ENCODE peak calls at places on chromosomes 7 and 10, in eight cellular contexts. O is PC-9, S is fibroblast of lung, E is IMR-90, F is mammary epithelial cell, P is GM23248, A is H9, B is HepG2. Q is an unnamed sample.

GRCh38 chr7:155003215-155003999 is 483 bp upstream of the PAXIP1 start:
- DNase-seq in E (peak; percentile 71), F (peak; percentile 66), O (peak; percentile 86), B (peak; percentile 63), P (peak; percentile 91), S (peak; percentile 71), A (peak; percentile 77), Q (peak; percentile 100)

GRCh38 chr10:16845248-16845647 is 28.0 kb upstream of the RSU1 start:
- DNase-seq in F (no peak), B (no peak), P (no peak), E (no peak), S (no peak), O (no peak), A (no peak), Q (no peak)

GRCh38 chr10:117135026-117135372 is 3.1 kb downstream of the VAX1 start:
- DNase-seq in P (no peak), A (no peak), O (no peak), B (no peak), S (peak; percentile 30), E (no peak), F (no peak), Q (no peak)

GRCh38 chr7:72326365-72326764 is 85.8 kb downstream of the CALN1 start:
- DNase-seq in F (peak; percentile 11), P (no peak), A (no peak), O (peak; percentile 24), S (no peak), E (no peak), B (no peak), Q (no peak)

GRCh38 chr10:16967866-16968721 is 150.9 kb upstream of the RSU1 start:
- DNase-seq in O (peak; percentile 18), F (peak; percentile 49), S (peak; percentile 95), P (peak; percentile 87), E (peak; percentile 93), B (peak; percentile 40), A (peak; percentile 59), Q (peak; percentile 76)

GRCh38 chr10:70306168-70306705 is 22.4 kb upstream of the NPFFR1 start:
- DNase-seq in B (no peak), A (no peak), S (no peak), E (no peak), O (no peak), F (no peak), P (no peak), Q (no peak)

GRCh38 chr7:150568714-150569113 is 1.5 kb downstream of the GIMAP4 start:
- DNase-seq in A (no peak), E (no peak), F (no peak), O (no peak), B (no peak), P (no peak), S (no peak), Q (no peak)

GRCh38 chr10:100067466-100067865 is 14.2 kb downstream of the CPN1 start:
- DNase-seq in S (no peak), B (no peak), O (no peak), P (no peak), F (no peak), E (no peak), A (no peak), Q (no peak)

GRCh38 chr7:132451161-132451560 is 125.1 kb downstream of the PLXNA4 start:
- DNase-seq in O (no peak), E (no peak), A (no peak), P (no peak), S (no peak), B (no peak), F (no peak), Q (no peak)

DNA sequence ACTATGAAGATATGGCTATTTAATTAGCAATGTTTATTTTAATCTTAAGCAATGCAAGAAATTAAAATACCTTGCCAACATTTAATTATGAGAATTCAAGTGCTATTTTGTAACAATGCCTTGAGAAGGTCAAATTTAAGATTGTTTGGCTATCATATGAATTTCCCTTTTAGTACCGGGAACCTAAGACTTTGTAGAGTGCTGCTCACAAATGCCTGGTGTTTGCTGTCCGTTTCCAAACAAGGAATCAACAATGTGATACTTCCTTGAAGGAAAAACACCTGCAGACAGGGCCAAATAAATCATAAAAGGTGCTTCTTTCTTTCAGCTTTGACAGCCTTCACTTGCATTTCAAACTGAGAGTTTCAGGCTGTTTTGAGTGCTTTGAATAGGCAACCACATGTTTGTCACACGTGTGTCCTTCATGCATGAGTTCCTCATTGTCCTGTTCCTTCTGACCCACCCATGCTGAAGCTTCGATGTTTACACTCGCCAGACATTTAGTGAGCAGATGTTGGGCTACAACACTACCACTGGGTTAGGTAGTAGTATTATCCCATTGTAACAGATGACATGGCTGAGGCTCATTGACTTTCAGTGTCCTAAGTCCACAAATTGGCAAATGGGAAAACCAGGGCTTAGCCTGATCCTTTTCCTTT is 456.0 kb downstream of the PHTF2 start:
- DNase-seq in F (no peak), B (no peak), P (no peak), E (no peak), S (no peak), A (no peak), O (no peak), Q (no peak)
- H2AFZ ChIP-seq in F (no peak overlapping the region), B (no peak overlapping the region), P (no peak overlapping the region), E (no peak overlapping the region), S (no peak overlapping the region), A (no peak overlapping the region), O (no peak overlapping the region), Q (no peak overlapping the region)

GRCh38 chr10:43350139-43350538 is 21.3 kb upstream of the FXYD4 start:
- DNase-seq in S (no peak), P (no peak), F (no peak), O (peak; percentile 86), A (no peak), B (no peak), E (no peak), Q (peak; percentile 72)

GRCh38 chr10:43351301-43351700 is 20.1 kb upstream of the FXYD4 start:
- DNase-seq in A (no peak), B (no peak), O (no peak), P (no peak), E (no peak), S (no peak), F (no peak), Q (peak; percentile 21)

GRCh38 chr10:43352951-43353350 is 18.5 kb upstream of the FXYD4 start:
- DNase-seq in A (no peak), F (no peak), E (no peak), O (no peak), S (no peak), B (no peak), P (no peak), Q (no peak)

GRCh38 chr10:43348511-43349312 is 22.7 kb upstream of the FXYD4 start:
- DNase-seq in B (peak; percentile 60), F (peak; percentile 69), E (peak; percentile 68), A (peak; percentile 90), O (peak; percentile 85), S (peak; percentile 60), P (peak; percentile 88), Q (peak; percentile 99)

GRCh38 chr10:43350686-43351085 is 20.8 kb upstream of the FXYD4 start:
- DNase-seq in P (no peak), E (no peak), S (no peak), O (no peak), B (no peak), F (no peak), A (no peak), Q (peak; percentile 69)
- H2AFZ ChIP-seq in P (no peak overlapping the region), E (peak overlapping the region; percentile 63), S (no peak overlapping the region), O (no peak overlapping the region), B (no peak overlapping the region), F (no peak overlapping the region), A (no peak overlapping the region), Q (peak overlapping the region; percentile 47)

DNA sequence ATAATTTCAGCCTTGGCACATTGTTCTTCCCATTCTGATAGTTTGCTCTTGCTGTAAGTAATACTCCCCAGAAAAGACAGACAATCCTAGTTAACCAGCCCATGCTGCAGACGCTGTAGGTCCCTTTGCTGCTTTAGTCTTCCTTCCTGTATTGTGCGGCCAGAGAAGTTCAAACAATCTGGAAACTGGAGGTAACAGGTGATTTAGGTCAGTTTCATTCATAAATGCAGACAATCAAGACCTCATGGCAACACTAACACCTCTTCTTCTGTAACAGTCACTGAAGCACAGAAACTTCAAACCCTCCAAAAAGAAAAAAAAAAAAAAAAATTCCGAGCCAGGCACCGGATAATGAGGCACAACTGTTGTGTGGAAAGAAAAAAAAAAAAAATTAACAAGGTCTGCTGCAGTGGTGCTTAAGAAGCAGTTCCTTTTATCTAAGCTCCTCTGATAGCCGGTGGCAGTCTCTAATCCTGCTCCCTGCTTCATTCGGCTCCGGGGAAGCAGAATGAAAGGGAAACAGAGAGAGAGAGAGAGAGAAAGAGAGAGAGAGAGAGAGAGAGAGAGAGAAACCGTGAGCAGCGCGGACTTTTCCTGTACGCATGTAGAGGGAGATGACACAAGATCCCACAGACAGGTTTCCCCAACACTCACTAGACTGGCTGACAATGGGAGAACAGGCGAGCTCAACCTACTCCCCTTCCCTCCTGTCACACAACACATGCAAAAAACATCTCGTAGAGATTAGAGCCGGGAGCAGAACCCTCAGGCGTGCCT is at the start of gene SEMA3A:
- DNase-seq in A (peak; percentile 50), F (peak; percentile 93), O (peak; percentile 50), P (peak; percentile 84), B (peak; percentile 8), S (peak; percentile 92), E (peak; percentile 94), Q (peak; percentile 21)
- H2AFZ ChIP-seq in A (peak within 1 kb of the TSS; percentile 75), F (peak within 1 kb of the TSS; percentile 83), O (peak within 1 kb of the TSS; percentile 77), P (peak within 1 kb of the TSS; percentile 91), B (peak within 1 kb of the TSS; percentile 12), S (peak within 1 kb of the TSS; percentile 64), E (peak within 1 kb of the TSS; percentile 86), Q (peak within 1 kb of the TSS; percentile 91)

DNA sequence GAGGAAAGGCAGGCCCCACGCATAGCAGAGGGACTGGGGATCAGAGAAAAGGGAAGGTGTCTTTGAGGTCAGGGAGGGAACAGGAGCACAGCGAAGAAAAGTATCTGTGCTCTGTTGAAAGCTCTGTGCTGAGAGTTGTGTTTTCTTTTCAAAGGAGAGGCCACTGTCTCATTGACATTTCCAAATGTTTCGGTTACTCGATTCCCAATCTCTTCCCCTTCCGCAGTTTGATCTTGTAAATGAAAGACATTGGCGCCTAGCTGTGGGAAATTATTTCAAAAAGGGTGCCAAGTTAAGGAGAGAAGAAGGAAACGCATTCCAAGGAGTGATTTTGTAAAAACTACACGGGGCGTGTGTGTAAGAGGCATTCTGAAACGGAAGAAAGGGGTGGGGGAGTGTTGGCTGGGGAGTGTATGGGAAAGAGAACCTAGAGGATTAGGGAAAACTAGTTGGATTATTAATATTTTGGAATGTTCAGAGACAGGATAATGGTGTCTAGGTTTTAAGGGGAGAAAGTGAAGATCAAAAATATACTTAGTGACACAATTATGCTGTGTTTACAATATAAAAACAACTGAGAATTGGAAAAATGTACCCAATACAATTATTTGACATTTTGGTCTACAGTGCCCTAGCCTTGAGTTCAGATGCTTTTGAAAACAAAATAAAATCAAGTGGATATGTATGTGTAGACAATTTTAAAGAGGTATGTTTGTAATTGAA is 727 bp downstream of the KLHDC10 start:
- DNase-seq in A (no peak), S (no peak), B (no peak), E (no peak), O (no peak), P (peak; percentile 48), F (peak; percentile 21), Q (no peak)
- H2AFZ ChIP-seq in A (no peak overlapping the region), S (peak overlapping the region; percentile 68), B (no peak overlapping the region), E (peak overlapping the region; percentile 95), O (peak overlapping the region; percentile 85), P (peak overlapping the region; percentile 100), F (peak overlapping the region; percentile 99), Q (peak overlapping the region; percentile 84)

GRCh38 chr7:148116195-148116594 is 474.4 kb upstream of the C7orf33 start:
- DNase-seq in E (no peak), O (no peak), A (no peak), B (no peak), S (no peak), F (no peak), P (no peak), Q (no peak)
- H2AFZ ChIP-seq in E (no peak overlapping the region), O (no peak overlapping the region), A (no peak overlapping the region), B (no peak overlapping the region), S (no peak overlapping the region), F (no peak overlapping the region), P (no peak overlapping the region), Q (no peak overlapping the region)

Q was measured in osteoblast.